ENCODE peak calls at places on chromosomes 6 and 20, in six cellular contexts. I is activated T-helper 9 cell treated with anti-CD3 and anti-CD28 coated beads, Interleukin-2, amount 50 U/mL, for 16 hours; J is activated T-cell treated with anti-CD3 and anti-CD28 coated beads for 4 hours; G is non-pigmented ciliary epithelial cell; F is omental fat pad; B is heart left ventricle. V is an unnamed sample.

GRCh38 chr6:163100259-163100658 is 314.3 kb upstream of the QKI start:
- DNase-seq in I (no peak), J (no peak), G (no peak), F (no peak), B (no peak), V (no peak)

GRCh38 chr6:151402228-151402627 is 10.9 kb upstream of the ZBTB2 start:
- DNase-seq in I (no peak), J (no peak), G (no peak), F (no peak), B (no peak), V (no peak)

GRCh38 chr20:25281541-25281991 is 33.7 kb downstream of the PYGB start:
- DNase-seq in I (no peak), J (no peak), G (no peak), F (no peak), B (peak; percentile 28), V (no peak)

GRCh38 chr6:16409531-16410441 is 171.4 kb downstream of the GMPR start:
- DNase-seq in I (peak; percentile 34), J (peak; percentile 45), G (peak; percentile 35), F (peak; percentile 37), B (peak; percentile 59), V (peak; percentile 47)

GRCh38 chr20:36106606-36107005 is 47.9 kb upstream of the EPB41L1 start:
- DNase-seq in I (no peak), J (no peak), G (no peak), F (no peak), B (no peak), V (no peak)

GRCh38 chr6:30743099-30744053 is 889 bp upstream of the FLOT1 start:
- DNase-seq in I (no peak), J (peak; percentile 34), G (no peak), F (no peak), B (peak; percentile 45), V (no peak)

GRCh38 chr6:129644567-129645015 is 65.4 kb downstream of the ARHGAP18 start:
- DNase-seq in I (no peak), J (no peak), G (peak; percentile 46), F (no peak), B (no peak), V (no peak)

GRCh38 chr6:21840428-21840827 is 246.9 kb downstream of the SOX4 start:
- DNase-seq in I (no peak), J (no peak), G (no peak), F (no peak), B (no peak), V (no peak)

GRCh38 chr20:24786096-24786495 is 163.0 kb upstream of the CST7 start:
- DNase-seq in I (no peak), J (no peak), G (no peak), F (no peak), B (no peak), V (no peak)

GRCh38 chr20:17557675-17558006 is 12.2 kb upstream of the DSTN start:
- DNase-seq in I (no peak), J (no peak), G (no peak), F (no peak), B (no peak), V (no peak)

GRCh38 chr20:51340451-51340840 is 202.1 kb downstream of the NFATC2 start:
- DNase-seq in I (no peak), J (no peak), G (no peak), F (no peak), B (no peak), V (no peak)

GRCh38 chr6:5592911-5593519 is 331.7 kb downstream of the FARS2 start:
- DNase-seq in I (no peak), J (no peak), G (no peak), F (no peak), B (no peak), V (no peak)

GRCh38 chr6:159985296-159985940 is 16.5 kb downstream of the IGF2R start:
- DNase-seq in I (no peak), J (no peak), G (no peak), F (no peak), B (no peak), V (no peak)

GRCh38 chr6:164856138-164856537 is 453.3 kb downstream of the C6orf118 start:
- DNase-seq in I (no peak), J (no peak), G (no peak), F (no peak), B (no peak), V (no peak)

GRCh38 chr6:112049051-112049799 is 4.7 kb upstream of the CCN6 start:
- DNase-seq in I (no peak), J (no peak), G (no peak), F (no peak), B (no peak), V (no peak)

GRCh38 chr20:39885975-39886649 is 802.9 kb downstream of the MAFB start:
- DNase-seq in I (no peak), J (no peak), G (peak; percentile 60), F (peak; percentile 58), B (peak; percentile 82), V (peak; percentile 61)

GRCh38 chr20:64079273-64080012 is at the start of gene RGS19:
- DNase-seq in I (peak; percentile 51), J (peak; percentile 57), G (no peak), F (peak; percentile 44), B (peak; percentile 85), V (peak; percentile 20)